ENCODE peak calls at places on chromosome 13, in eight cellular contexts. One of them, this sample, is unnamed.

GRCh38 chr13:102651392-102651791 is 43.5 kb downstream of the METTL21C start:
- DNase-seq in SK-N-SH: no peak
- DNase-seq in fibroblast of lung: peak
- DNase-seq in GM23248: peak
- DNase-seq in PC-9: no peak
- DNase-seq in GM23338: no peak
- DNase-seq in GM12878: no peak
- DNase-seq in H9: no peak
- DNase-seq in this sample: peak

GRCh38 chr13:51045450-51045849 is 65.6 kb downstream of the C13orf42 start:
- DNase-seq in H9: no peak
- DNase-seq in PC-9: no peak
- DNase-seq in fibroblast of lung: no peak
- DNase-seq in GM23338: no peak
- DNase-seq in SK-N-SH: no peak
- DNase-seq in GM12878: no peak
- DNase-seq in GM23248: no peak
- DNase-seq in this sample: no peak

GRCh38 chr13:76672422-76672821 is 213.8 kb downstream of the KCTD12 start:
- DNase-seq in GM12878: no peak
- DNase-seq in GM23248: peak
- DNase-seq in SK-N-SH: no peak
- DNase-seq in PC-9: no peak
- DNase-seq in H9: no peak
- DNase-seq in GM23338: no peak
- DNase-seq in fibroblast of lung: peak
- DNase-seq in this sample: peak

GRCh38 chr13:49869514-49869913 is 66.6 kb downstream of the SPRYD7 start:
- DNase-seq in GM23248: peak
- DNase-seq in GM12878: no peak
- DNase-seq in PC-9: peak
- DNase-seq in SK-N-SH: peak
- DNase-seq in fibroblast of lung: peak
- DNase-seq in H9: peak
- DNase-seq in GM23338: peak
- DNase-seq in this sample: peak

GRCh38 chr13:113137656-113138292 is 15.2 kb downstream of the F10 start:
- DNase-seq in SK-N-SH: no peak
- DNase-seq in fibroblast of lung: no peak
- DNase-seq in GM23338: no peak
- DNase-seq in H9: peak
- DNase-seq in GM23248: no peak
- DNase-seq in PC-9: no peak
- DNase-seq in GM12878: no peak
- DNase-seq in this sample: no peak

GRCh38 chr13:106610511-106610910 is 42.6 kb upstream of the ARGLU1 start:
- DNase-seq in GM23338: no peak
- DNase-seq in GM12878: no peak
- DNase-seq in GM23248: peak
- DNase-seq in H9: no peak
- DNase-seq in SK-N-SH: no peak
- DNase-seq in fibroblast of lung: peak
- DNase-seq in PC-9: no peak
- DNase-seq in this sample: peak

GRCh38 chr13:40464991-40465390 is 201.4 kb downstream of the FOXO1 start:
- DNase-seq in GM23248: no peak
- DNase-seq in fibroblast of lung: no peak
- DNase-seq in GM12878: no peak
- DNase-seq in GM23338: no peak
- DNase-seq in H9: no peak
- DNase-seq in PC-9: no peak
- DNase-seq in SK-N-SH: no peak
- DNase-seq in this sample: no peak

GRCh38 chr13:112890316-112891131 is 78.5 kb upstream of the MCF2L start:
- DNase-seq in fibroblast of lung: no peak
- DNase-seq in SK-N-SH: no peak
- DNase-seq in H9: no peak
- DNase-seq in PC-9: no peak
- DNase-seq in GM12878: no peak
- DNase-seq in GM23248: no peak
- DNase-seq in GM23338: no peak
- DNase-seq in this sample: no peak

GRCh38 chr13:26440111-26440510 is 117.4 kb upstream of the WASF3 start:
- DNase-seq in SK-N-SH: no peak
- DNase-seq in fibroblast of lung: no peak
- DNase-seq in PC-9: no peak
- DNase-seq in GM12878: no peak
- DNase-seq in GM23248: peak
- DNase-seq in GM23338: no peak
- DNase-seq in H9: no peak
- DNase-seq in this sample: no peak

GRCh38 chr13:68358218-68358817 is 1128.2 kb upstream of the PCDH9 start:
- DNase-seq in fibroblast of lung: no peak
- DNase-seq in H9: no peak
- DNase-seq in PC-9: no peak
- DNase-seq in SK-N-SH: no peak
- DNase-seq in GM23248: no peak
- DNase-seq in GM12878: no peak
- DNase-seq in GM23338: no peak
- DNase-seq in this sample: peak

GRCh38 chr13:28654276-28654675 is 4.7 kb upstream of the POMP start:
- DNase-seq in PC-9: no peak
- DNase-seq in GM23248: peak
- DNase-seq in GM23338: no peak
- DNase-seq in fibroblast of lung: peak
- DNase-seq in GM12878: no peak
- DNase-seq in SK-N-SH: no peak
- DNase-seq in H9: no peak
- DNase-seq in this sample: no peak

GRCh38 chr13:112724788-112725345 is 35.0 kb downstream of the ATP11A start:
- DNase-seq in GM23338: no peak
- DNase-seq in SK-N-SH: no peak
- DNase-seq in H9: no peak
- DNase-seq in GM12878: no peak
- DNase-seq in PC-9: peak
- DNase-seq in GM23248: no peak
- DNase-seq in fibroblast of lung: no peak
- DNase-seq in this sample: peak

GRCh38 chr13:50599046-50599445 is 244.4 kb downstream of the DLEU7 start:
- DNase-seq in SK-N-SH: no peak
- DNase-seq in GM12878: no peak
- DNase-seq in H9: no peak
- DNase-seq in PC-9: no peak
- DNase-seq in GM23338: no peak
- DNase-seq in fibroblast of lung: no peak
- DNase-seq in GM23248: no peak
- DNase-seq in this sample: no peak

GRCh38 chr13:111179908-111180756 is 65.0 kb downstream of the ARHGEF7 start:
- DNase-seq in SK-N-SH: no peak
- DNase-seq in GM12878: no peak
- DNase-seq in PC-9: no peak
- DNase-seq in H9: no peak
- DNase-seq in fibroblast of lung: no peak
- DNase-seq in GM23248: no peak
- DNase-seq in GM23338: no peak
- DNase-seq in this sample: no peak

GRCh38 chr13:111245781-111246384 is 74.6 kb upstream of the TEX29 start:
- DNase-seq in GM23248: peak
- DNase-seq in GM23338: no peak
- DNase-seq in GM12878: no peak
- DNase-seq in H9: no peak
- DNase-seq in fibroblast of lung: peak
- DNase-seq in PC-9: no peak
- DNase-seq in SK-N-SH: no peak
- DNase-seq in this sample: no peak

GRCh38 chr13:97359181-97360057 is 74.5 kb upstream of the RAP2A start:
- DNase-seq in GM23248: peak
- DNase-seq in H9: peak
- DNase-seq in PC-9: peak
- DNase-seq in GM12878: no peak
- DNase-seq in fibroblast of lung: peak
- DNase-seq in GM23338: peak
- DNase-seq in SK-N-SH: peak
- DNase-seq in this sample: peak

GRCh38 chr13:94178625-94179244 is 300.7 kb downstream of the DCT start:
- DNase-seq in PC-9: no peak
- DNase-seq in GM23248: no peak
- DNase-seq in H9: no peak
- DNase-seq in fibroblast of lung: no peak
- DNase-seq in SK-N-SH: no peak
- DNase-seq in GM23338: no peak
- DNase-seq in GM12878: no peak
- DNase-seq in this sample: peak

GRCh38 chr13:80139196-80139595 is 201.7 kb downstream of the SPRY2 start:
- DNase-seq in GM12878: no peak
- DNase-seq in GM23338: no peak
- DNase-seq in H9: no peak
- DNase-seq in GM23248: no peak
- DNase-seq in SK-N-SH: no peak
- DNase-seq in fibroblast of lung: no peak
- DNase-seq in PC-9: no peak
- DNase-seq in this sample: peak

GRCh38 chr13:95124959-95125358 is 176.3 kb downstream of the ABCC4 start:
- DNase-seq in PC-9: no peak
- DNase-seq in H9: no peak
- DNase-seq in SK-N-SH: no peak
- DNase-seq in GM23338: no peak
- DNase-seq in GM12878: no peak
- DNase-seq in GM23248: no peak
- DNase-seq in fibroblast of lung: no peak
- DNase-seq in this sample: peak

DNA sequence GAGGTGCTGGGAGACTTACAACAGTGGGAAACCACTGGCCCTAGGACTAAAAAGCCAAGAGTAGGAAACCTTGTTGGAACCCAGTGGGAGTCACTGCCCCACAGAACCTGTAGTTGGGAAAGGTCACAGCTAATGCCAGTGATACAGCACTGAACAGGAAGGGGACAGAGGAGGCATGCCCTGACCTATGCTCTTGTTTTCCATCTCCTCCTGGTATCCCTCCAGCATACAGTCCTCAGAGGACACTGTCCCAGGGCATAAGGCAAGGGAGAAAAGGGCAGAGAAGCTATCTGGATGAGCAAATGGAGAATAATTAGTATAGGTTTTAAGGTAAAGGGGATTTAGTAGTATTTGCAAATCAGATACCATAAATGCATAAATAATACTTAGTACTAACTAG is 11.2 kb upstream of the TBC1D4 start:
- DNase-seq in H9: no peak
- DNase-seq in GM12878: no peak
- DNase-seq in fibroblast of lung: no peak
- DNase-seq in PC-9: no peak
- DNase-seq in GM23338: no peak
- DNase-seq in SK-N-SH: no peak
- DNase-seq in GM23248: no peak
- DNase-seq in this sample: no peak
- H2AFZ ChIP-seq in H9: no peak
- H2AFZ ChIP-seq in GM12878: no peak
- H2AFZ ChIP-seq in fibroblast of lung: no peak
- H2AFZ ChIP-seq in PC-9: no peak
- H2AFZ ChIP-seq in GM23338: no peak
- H2AFZ ChIP-seq in SK-N-SH: no peak
- H2AFZ ChIP-seq in GM23248: no peak
- H2AFZ ChIP-seq in this sample: no peak

GRCh38 chr13:70950664-70951063 is 842.4 kb upstream of the KLHL1 start:
- DNase-seq in GM23248: no peak
- DNase-seq in H9: no peak
- DNase-seq in SK-N-SH: no peak
- DNase-seq in GM23338: no peak
- DNase-seq in fibroblast of lung: no peak
- DNase-seq in PC-9: no peak
- DNase-seq in GM12878: no peak
- DNase-seq in this sample: no peak
- H2AFZ ChIP-seq in GM23248: no peak
- H2AFZ ChIP-seq in H9: no peak
- H2AFZ ChIP-seq in SK-N-SH: no peak
- H2AFZ ChIP-seq in GM23338: no peak
- H2AFZ ChIP-seq in fibroblast of lung: no peak
- H2AFZ ChIP-seq in PC-9: no peak
- H2AFZ ChIP-seq in GM12878: no peak
- H2AFZ ChIP-seq in this sample: no peak

GRCh38 chr13:78599911-78600310 is 3.4 kb downstream of the POU4F1 start:
- DNase-seq in SK-N-SH: no peak
- DNase-seq in GM23248: no peak
- DNase-seq in PC-9: no peak
- DNase-seq in GM23338: no peak
- DNase-seq in GM12878: no peak
- DNase-seq in fibroblast of lung: no peak
- DNase-seq in H9: no peak
- DNase-seq in this sample: no peak

GRCh38 chr13:78598382-78598781 is 5.0 kb downstream of the POU4F1 start:
- DNase-seq in H9: no peak
- DNase-seq in fibroblast of lung: peak
- DNase-seq in GM23338: no peak
- DNase-seq in GM23248: no peak
- DNase-seq in GM12878: no peak
- DNase-seq in PC-9: no peak
- DNase-seq in SK-N-SH: no peak
- DNase-seq in this sample: no peak

GRCh38 chr13:78596701-78597550 is 6.4 kb downstream of the POU4F1 start:
- DNase-seq in GM23338: peak
- DNase-seq in GM12878: no peak
- DNase-seq in PC-9: no peak
- DNase-seq in GM23248: no peak
- DNase-seq in H9: peak
- DNase-seq in fibroblast of lung: peak
- DNase-seq in SK-N-SH: no peak
- DNase-seq in this sample: no peak

GRCh38 chr13:78600317-78600899 is 2.9 kb downstream of the POU4F1 start:
- DNase-seq in fibroblast of lung: peak
- DNase-seq in H9: no peak
- DNase-seq in SK-N-SH: no peak
- DNase-seq in GM23338: no peak
- DNase-seq in PC-9: no peak
- DNase-seq in GM12878: no peak
- DNase-seq in GM23248: no peak
- DNase-seq in this sample: no peak

DNA sequence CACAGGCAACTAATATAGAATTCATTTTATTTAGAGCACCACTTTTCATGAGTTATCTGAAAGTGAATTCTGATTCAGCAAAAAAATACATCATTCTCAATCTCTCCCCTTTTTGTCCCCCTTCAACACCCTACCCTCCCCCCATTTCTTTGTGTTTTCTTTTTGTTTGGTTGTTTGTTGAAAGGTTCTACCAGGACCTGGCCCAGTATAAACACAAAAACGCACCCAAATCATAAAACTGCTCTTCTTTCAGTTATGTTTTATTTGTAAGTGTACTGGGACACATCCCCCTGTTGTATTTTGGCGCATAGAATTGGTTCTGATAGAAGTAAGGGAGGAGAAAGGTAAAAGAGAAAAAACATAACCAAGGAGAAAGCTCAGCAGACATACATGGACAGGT is 4.4 kb downstream of the POU4F1 start:
- DNase-seq in GM23248: no peak
- DNase-seq in H9: no peak
- DNase-seq in PC-9: no peak
- DNase-seq in fibroblast of lung: no peak
- DNase-seq in GM23338: no peak
- DNase-seq in SK-N-SH: no peak
- DNase-seq in GM12878: no peak
- DNase-seq in this sample: no peak
- H2AFZ ChIP-seq in GM23248: no peak
- H2AFZ ChIP-seq in H9: no peak
- H2AFZ ChIP-seq in PC-9: no peak
- H2AFZ ChIP-seq in fibroblast of lung: no peak
- H2AFZ ChIP-seq in GM23338: no peak
- H2AFZ ChIP-seq in SK-N-SH: no peak
- H2AFZ ChIP-seq in GM12878: no peak
- H2AFZ ChIP-seq in this sample: no peak

GRCh38 chr13:100674363-100674847 is at the start of gene TMTC4:
- DNase-seq in GM23248: no peak
- DNase-seq in GM12878: no peak
- DNase-seq in SK-N-SH: peak
- DNase-seq in fibroblast of lung: no peak
- DNase-seq in GM23338: peak
- DNase-seq in PC-9: no peak
- DNase-seq in H9: no peak
- DNase-seq in this sample: no peak
- H2AFZ ChIP-seq in GM23248: peak
- H2AFZ ChIP-seq in GM12878: peak
- H2AFZ ChIP-seq in SK-N-SH: peak
- H2AFZ ChIP-seq in fibroblast of lung: peak
- H2AFZ ChIP-seq in GM23338: peak
- H2AFZ ChIP-seq in PC-9: peak
- H2AFZ ChIP-seq in H9: no peak
- H2AFZ ChIP-seq in this sample: peak

This sample was measured in PC-3.